ENCODE peak calls at places on chromosomes 13 and 19, in four cellular contexts. X is neural progenitor cell, F is PC-9, M is mammary epithelial cell. R is an unnamed sample.

GRCh38 chr13:100662470-100663211 is 12.0 kb downstream of the TMTC4 start:
- DNase-seq in X (no peak), F (no peak), M (no peak), R (no peak)

GRCh38 chr19:10115392-10116084 is 4.0 kb downstream of the P2RY11 start:
- DNase-seq in M (no peak), X (no peak), F (no peak), R (no peak)

GRCh38 chr19:18744019-18744418 is 47.1 kb downstream of the COMP start:
- DNase-seq in M (no peak), X (peak; percentile 1), F (no peak), R (no peak)

GRCh38 chr13:33290421-33290965 is 4.9 kb upstream of the STARD13 start:
- DNase-seq in M (no peak), X (no peak), F (no peak), R (no peak)

GRCh38 chr19:48480476-48481190 is 11.5 kb downstream of the CYTH2 start:
- DNase-seq in X (no peak), F (no peak), M (no peak), R (no peak)

GRCh38 chr19:3285647-3286176 is 61.3 kb downstream of the CELF5 start:
- DNase-seq in M (no peak), F (no peak), X (no peak), R (no peak)

GRCh38 chr13:30126903-30127428 is 180.4 kb downstream of the KATNAL1 start:
- DNase-seq in M (no peak), F (no peak), X (no peak), R (no peak)

GRCh38 chr19:31185261-31185660 is 164.0 kb downstream of the TSHZ3 start:
- DNase-seq in M (no peak), X (peak; percentile 9), F (no peak), R (no peak)

GRCh38 chr19:45693168-45693788 is 812 bp downstream of the QPCTL start:
- DNase-seq in M (peak; percentile 55), F (peak; percentile 65), X (peak; percentile 88), R (peak; percentile 81)

GRCh38 chr19:11781295-11782057 is 14.7 kb downstream of the ZNF441 start:
- DNase-seq in F (no peak), M (no peak), X (no peak), R (no peak)

GRCh38 chr19:43784251-43784980 is 3.6 kb upstream of the KCNN4 start:
- DNase-seq in M (peak; percentile 88), F (peak; percentile 89), X (no peak), R (peak; percentile 89)

GRCh38 chr13:114008964-114009589 is 35.2 kb upstream of the C13orf46 start:
- DNase-seq in F (no peak), M (no peak), X (no peak), R (no peak)

GRCh38 chr13:91142572-91142971 is 204.9 kb upstream of the MIR17HG start:
- DNase-seq in X (no peak), M (peak; percentile 2), F (peak; percentile 53), R (no peak)

GRCh38 chr19:1170938-1171754 is 2.9 kb downstream of the SBNO2 start:
- DNase-seq in X (peak; percentile 40), M (peak; percentile 39), F (peak; percentile 53), R (no peak)

DNA sequence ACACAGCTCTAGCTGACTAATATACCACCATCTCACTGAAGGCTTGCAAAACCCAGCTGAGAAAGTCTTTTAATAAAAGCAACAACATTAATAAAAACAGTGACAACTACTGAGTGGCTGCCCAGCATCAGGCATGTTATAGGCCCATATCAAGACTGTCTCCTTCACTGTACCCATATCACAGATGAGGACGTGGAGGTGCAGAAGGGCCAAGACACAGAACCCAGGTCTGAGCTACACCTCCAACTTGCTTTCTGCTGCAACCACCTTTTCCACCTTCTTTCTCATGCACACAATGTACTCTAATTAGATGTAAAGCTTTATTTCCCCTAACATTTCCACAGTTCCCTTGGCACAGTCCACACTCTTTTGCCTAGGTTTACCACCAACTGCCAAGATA is 10.7 kb upstream of the MED26 start:
- DNase-seq in X (no peak), F (no peak), M (no peak), R (no peak)
- H4K20me1 ChIP-seq in X (peaks cover 44% of the 10 kb centered on the region), F (peaks cover 30% of the 10 kb centered on the region), M (no peaks in the 10 kb centered on the region), R (no peaks in the 10 kb centered on the region)

GRCh38 chr19:58274771-58275199 is 4.0 kb upstream of the ZNF8 start:
- DNase-seq in F (no peak), X (no peak), M (peak; percentile 10), R (no peak)
- H3K4me3 ChIP-seq in F (no peak overlapping the region), X (no peak overlapping the region), M (no peak overlapping the region), R (no peak overlapping the region)

GRCh38 chr19:50281491-50281890 is 47.7 kb downstream of the KCNC3 start:
- DNase-seq in X (no peak), M (no peak), F (no peak), R (no peak)
- H4K20me1 ChIP-seq in X (no peaks in the 10 kb centered on the region), M (no peaks in the 10 kb centered on the region), F (peaks cover 5% of the 10 kb centered on the region), R (no peaks in the 10 kb centered on the region)

DNA sequence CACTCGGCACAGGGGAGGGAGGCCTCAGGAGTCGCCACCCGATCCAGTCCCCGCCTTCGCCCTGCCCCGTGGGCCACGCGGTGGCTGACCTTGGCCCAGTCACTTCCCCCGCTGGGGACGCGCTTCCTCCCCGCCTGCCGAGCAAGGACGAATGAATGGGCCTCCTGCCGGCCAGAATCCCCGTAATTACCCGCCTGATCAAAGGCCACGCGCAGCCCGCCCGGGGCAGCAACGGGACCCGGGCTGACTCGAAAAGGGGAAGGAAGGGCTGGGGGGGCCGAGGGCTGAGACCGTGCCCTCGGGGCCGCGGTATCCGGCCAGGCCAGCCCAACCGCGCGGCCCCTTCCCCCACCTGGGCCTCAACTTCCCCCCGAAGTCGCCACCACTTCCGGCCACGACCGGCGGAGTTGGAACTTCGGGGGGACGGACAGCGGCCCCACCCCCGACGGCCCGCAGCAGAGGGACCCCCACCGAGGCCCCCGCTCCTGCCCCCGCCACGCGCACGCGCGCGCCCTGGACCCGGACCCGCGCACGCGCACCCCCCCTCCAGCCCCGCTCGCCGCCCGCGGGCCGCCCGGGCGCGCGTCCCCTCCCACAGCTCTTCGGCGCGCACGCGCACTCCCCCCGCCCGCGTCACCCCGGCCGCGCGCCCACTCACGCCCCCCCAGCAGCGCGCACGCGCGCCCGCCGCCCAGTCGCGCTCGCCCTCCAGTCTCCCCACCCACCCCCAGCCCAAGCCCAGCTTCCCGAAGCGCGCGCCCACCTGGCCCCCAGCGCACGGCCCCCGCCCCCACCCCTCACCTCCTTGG is 520 bp downstream of the ZNF787 start:
- DNase-seq in M (peak; percentile 65), X (peak; percentile 74), F (peak; percentile 75), R (peak; percentile 80)
- H3K4me3 ChIP-seq in M (peak overlapping the region; percentile 83), X (peak overlapping the region; percentile 73), F (peak overlapping the region; percentile 94), R (peak overlapping the region; percentile 83)

R was measured in OCI-LY7.